ENCODE peak calls at places on chromosomes 5 and 9, in six cellular contexts. B is Peyer's patch, V is EL, D is naive B cell, U is fibroblast of pulmonary artery, T is AG20443. Y is an unnamed sample.

GRCh38 chr5:120092649-120093048 is 371.5 kb upstream of the PRR16 start:
- DNase-seq in V (no peak), U (no peak), B (no peak), T (no peak), D (no peak), Y (no peak)

GRCh38 chr5:160496784-160497183 is 75.1 kb downstream of the PTTG1 start:
- DNase-seq in B (no peak), T (no peak), U (no peak), D (no peak), V (peak), Y (no peak)

GRCh38 chr9:127835930-127836586 is 18.4 kb downstream of the ENG start:
- DNase-seq in T (peak), D (no peak), V (peak), B (peak), U (peak), Y (peak)

GRCh38 chr9:34987160-34988040 is 2.1 kb upstream of the DNAJB5 start:
- DNase-seq in V (no peak), T (no peak), B (no peak), U (no peak), D (no peak), Y (no peak)

GRCh38 chr5:59564895-59565294 is 328.6 kb downstream of the PDE4D start:
- DNase-seq in D (no peak), U (no peak), V (no peak), T (no peak), B (no peak), Y (no peak)

GRCh38 chr5:139670369-139671095 is 22.4 kb downstream of the CXXC5 start:
- DNase-seq in B (peak), T (no peak), D (peak), V (no peak), U (no peak), Y (no peak)

GRCh38 chr9:128747233-128747632 is 23.3 kb upstream of the ZDHHC12 start:
- DNase-seq in V (no peak), D (no peak), T (no peak), B (no peak), U (no peak), Y (no peak)

GRCh38 chr9:91483189-91483691 is 59.6 kb upstream of the NFIL3 start:
- DNase-seq in D (no peak), V (peak), T (peak), B (no peak), U (peak), Y (peak)

GRCh38 chr5:165448773-165449172 is 1943.4 kb downstream of the MAT2B start:
- DNase-seq in B (no peak), D (no peak), T (no peak), U (no peak), V (no peak), Y (no peak)

GRCh38 chr9:134661791-134662142 is 20.2 kb downstream of the COL5A1 start:
- DNase-seq in T (peak), U (peak), B (no peak), D (no peak), V (peak), Y (peak)

GRCh38 chr9:127311239-127311741 is 46.7 kb downstream of the GARNL3 start:
- DNase-seq in V (peak), B (peak), D (no peak), U (peak), T (peak), Y (peak)

GRCh38 chr9:113650207-113651131 is 186.9 kb downstream of the RGS3 start:
- DNase-seq in B (peak), U (peak), D (no peak), T (peak), V (peak), Y (peak)

GRCh38 chr5:80299601-80300000 is 20.2 kb upstream of the SPZ1 start:
- DNase-seq in B (no peak), T (no peak), D (no peak), U (no peak), V (no peak), Y (no peak)

GRCh38 chr5:141637266-141637692 is 482 bp downstream of the RELL2 start:
- DNase-seq in B (peak), U (no peak), D (peak), T (peak), V (peak), Y (peak)

GRCh38 chr9:118366228-118366627 is 662.0 kb downstream of the TLR4 start:
- DNase-seq in V (no peak), B (no peak), U (no peak), T (no peak), D (no peak), Y (no peak)

GRCh38 chr5:137498301-137498735 is 808 bp downstream of the SPOCK1 start:
- DNase-seq in U (peak), V (peak), T (peak), D (no peak), B (no peak), Y (peak)

GRCh38 chr5:132822650-132823480 is 7.6 kb downstream of the SHROOM1 start:
- DNase-seq in D (no peak), B (no peak), U (peak), T (no peak), V (no peak), Y (no peak)

GRCh38 chr5:90866333-90866732 is 307.7 kb downstream of the ADGRV1 start:
- DNase-seq in B (no peak), T (peak), U (peak), V (peak), D (peak), Y (peak)

GRCh38 chr9:131302244-131303075 is 12.9 kb downstream of the PLPP7 start:
- DNase-seq in B (no peak), T (no peak), V (no peak), D (no peak), U (no peak), Y (no peak)

GRCh38 chr5:9774472-9775079 is 144.4 kb upstream of the TAS2R1 start:
- DNase-seq in U (peak), V (peak), B (no peak), T (no peak), D (no peak), Y (no peak)

GRCh38 chr9:36640982-36641381 is 68.3 kb downstream of the MELK start:
- DNase-seq in U (no peak), B (no peak), V (no peak), T (no peak), D (no peak), Y (no peak)

GRCh38 chr5:89246252-89246651 is 363.3 kb upstream of the MEF2C start:
- DNase-seq in U (no peak), D (no peak), V (no peak), B (no peak), T (no peak), Y (no peak)

GRCh38 chr5:9112520-9113291 is 433.2 kb downstream of the SEMA5A start:
- DNase-seq in B (no peak), V (no peak), D (no peak), U (peak), T (no peak), Y (no peak)

GRCh38 chr9:79742145-79742820 is 170.5 kb downstream of the TLE4 start:
- DNase-seq in B (no peak), U (no peak), V (no peak), D (no peak), T (no peak), Y (no peak)

GRCh38 chr9:108865037-108865436 is 3.0 kb downstream of the ACTL7A start:
- DNase-seq in B (no peak), U (no peak), T (no peak), D (no peak), V (peak), Y (no peak)

GRCh38 chr5:101212942-101213514 is 309.9 kb upstream of the ST8SIA4 start:
- DNase-seq in U (no peak), T (no peak), B (no peak), D (no peak), V (no peak), Y (no peak)

GRCh38 chr9:27622688-27623340 is 49.5 kb upstream of the C9orf72 start:
- DNase-seq in V (no peak), D (no peak), U (no peak), B (no peak), T (no peak), Y (no peak)

GRCh38 chr5:24163091-24163490 is 481.7 kb downstream of the CDH10 start:
- DNase-seq in D (no peak), U (no peak), T (no peak), B (no peak), V (no peak), Y (no peak)

GRCh38 chr5:63962345-63962744 is at the start of gene HTR1A:
- DNase-seq in D (no peak), B (no peak), U (no peak), T (no peak), V (no peak), Y (no peak)

GRCh38 chr5:102719886-102720285 is 35.2 kb upstream of the PAM start:
- DNase-seq in V (peak), D (no peak), B (no peak), T (no peak), U (no peak), Y (no peak)

GRCh38 chr9:37617837-37618236 is 25.4 kb upstream of the TOMM5 start:
- DNase-seq in B (no peak), D (no peak), U (peak), T (peak), V (peak), Y (peak)

GRCh38 chr5:17132444-17133083 is 84.9 kb upstream of the BASP1 start:
- DNase-seq in V (peak), U (peak), B (no peak), T (peak), D (no peak), Y (peak)

GRCh38 chr9:38656896-38657295 is 36.5 kb upstream of the ANKRD18A start:
- DNase-seq in B (no peak), D (no peak), U (no peak), V (no peak), T (no peak), Y (no peak)

GRCh38 chr5:73625314-73625904 is 587 bp upstream of the ARHGEF28 start:
- DNase-seq in U (peak), V (no peak), B (no peak), D (no peak), T (no peak), Y (peak)

GRCh38 chr5:149144637-149145036 is 3.3 kb downstream of the ABLIM3 start:
- DNase-seq in T (no peak), B (no peak), V (no peak), U (no peak), D (no peak), Y (no peak)

GRCh38 chr9:95771556-95772280 is 103.8 kb upstream of the ERCC6L2 start:
- DNase-seq in U (peak), D (no peak), B (no peak), V (no peak), T (peak), Y (no peak)

GRCh38 chr9:105126233-105126632 is 118.2 kb upstream of the SLC44A1 start:
- DNase-seq in V (peak), D (no peak), B (no peak), T (no peak), U (no peak), Y (no peak)

GRCh38 chr5:171342362-171343111 is 33.5 kb downstream of the TLX3 start:
- DNase-seq in D (no peak), U (peak), V (peak), T (peak), B (peak), Y (peak)

Y was measured in hepatic stellate cell.